ENCODE peak calls at places on chromosomes 3 and 15, in seven cellular contexts. H is DND-41, U is pancreas, F is H7, I is lower leg skin, Y is fibroblast of mammary gland, S is colonic mucosa. K is an unnamed sample.
A peak's percentile ranks its signal among the peaks of the same experiment; 100 is the strongest.

GRCh38 chr3:157938154-157938774 is 168.0 kb downstream of the SHOX2 start:
- DNase-seq in S (no peak), H (no peak), U (no peak), I (no peak), F (no peak), Y (peak; percentile 70), K (no peak)

GRCh38 chr15:82045179-82045891 is 483 bp downstream of the MEX3B start:
- DNase-seq in I (peak; percentile 91), F (peak; percentile 79), S (peak; percentile 43), H (peak; percentile 32), U (no peak), Y (peak; percentile 25), K (no peak)

GRCh38 chr3:73608805-73609641 is 15.7 kb downstream of the PDZRN3 start:
- DNase-seq in H (no peak), Y (no peak), I (no peak), F (no peak), S (no peak), U (no peak), K (no peak)

GRCh38 chr3:24683511-24684384 is 189.1 kb upstream of the THRB start:
- DNase-seq in H (no peak), U (peak; percentile 31), Y (peak; percentile 86), I (no peak), F (no peak), S (peak; percentile 24), K (peak; percentile 8)

GRCh38 chr3:162391301-162391700 is 894.7 kb downstream of the OTOL1 start:
- DNase-seq in U (no peak), S (no peak), I (no peak), F (no peak), H (no peak), Y (peak; percentile 70), K (no peak)

GRCh38 chr3:16239776-16240175 is 25.0 kb downstream of the DPH3 start:
- DNase-seq in Y (peak; percentile 85), F (no peak), H (no peak), S (no peak), U (no peak), I (no peak), K (no peak)

GRCh38 chr3:195044411-195044810 is 226.5 kb downstream of the XXYLT1 start:
- DNase-seq in H (no peak), I (peak; percentile 59), U (no peak), S (no peak), Y (no peak), F (no peak), K (no peak)

GRCh38 chr15:76840830-76841460 is 64.2 kb downstream of the SCAPER start:
- DNase-seq in H (no peak), S (no peak), F (peak; percentile 4), I (no peak), Y (peak; percentile 63), U (no peak), K (peak; percentile 34)

GRCh38 chr3:13891492-13892073 is 11.7 kb upstream of the WNT7A start:
- DNase-seq in I (peak; percentile 67), H (peak; percentile 33), F (peak; percentile 71), U (no peak), Y (no peak), S (no peak), K (peak; percentile 32)

DNA sequence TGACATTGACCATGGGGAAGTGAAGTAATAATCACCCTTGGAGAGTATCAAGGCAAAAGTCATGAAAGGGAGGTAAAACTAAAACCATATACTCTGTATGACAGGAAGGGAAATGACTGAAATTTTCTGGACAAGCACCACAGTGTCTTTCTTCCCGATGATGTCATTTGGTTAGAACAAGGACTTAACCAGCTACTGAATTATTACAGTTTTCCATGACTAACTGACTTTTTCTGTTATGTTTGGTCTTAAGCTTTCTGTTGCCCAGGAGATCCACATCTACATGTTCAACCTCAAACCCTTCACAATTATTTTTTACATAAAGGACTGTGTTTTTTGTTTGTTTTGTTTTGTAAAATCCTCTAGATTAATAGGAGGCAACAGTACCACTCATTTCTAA is 191.9 kb upstream of the IL12A start:
- DNase-seq in S (no peak), H (no peak), U (no peak), Y (peak; percentile 84), F (no peak), I (no peak), K (no peak)
- H3K4me3 ChIP-seq in S (no peak overlapping the region), H (no peak overlapping the region), U (no peak overlapping the region), Y (no peak overlapping the region), F (no peak overlapping the region), I (no peak overlapping the region), K (no peak overlapping the region)

DNA sequence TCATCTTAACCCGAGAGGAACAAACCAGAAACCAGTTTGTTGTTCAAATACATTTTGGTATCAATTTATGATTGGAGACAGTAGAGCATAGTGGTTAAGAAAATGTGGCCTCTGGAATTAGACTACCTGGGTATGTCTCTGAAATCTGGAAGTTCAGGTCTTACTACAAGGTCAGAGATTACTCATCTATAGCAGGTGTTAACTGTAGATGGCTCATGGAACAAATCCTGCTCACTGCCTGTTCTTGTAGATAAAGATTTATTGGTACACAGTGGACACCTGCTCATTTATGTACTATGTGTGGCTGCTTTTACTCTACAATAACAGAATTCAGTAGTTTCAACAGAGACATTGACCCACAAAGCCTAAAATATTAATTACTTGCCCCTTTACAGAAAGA is 413.3 kb downstream of the CNTN6 start:
- DNase-seq in F (no peak), H (no peak), S (no peak), U (no peak), I (no peak), Y (no peak), K (no peak)
- H3K4me3 ChIP-seq in F (no peak overlapping the region), H (no peak overlapping the region), S (no peak overlapping the region), U (no peak overlapping the region), I (no peak overlapping the region), Y (no peak overlapping the region), K (no peak overlapping the region)

GRCh38 chr3:185280572-185281365 is 26.9 kb upstream of the EHHADH start:
- DNase-seq in I (no peak), H (no peak), F (peak; percentile 59), Y (peak; percentile 74), U (no peak), S (no peak), K (peak; percentile 17)
- H3K4me3 ChIP-seq in I (no peak overlapping the region), H (no peak overlapping the region), F (no peak overlapping the region), Y (no peak overlapping the region), U (no peak overlapping the region), S (no peak overlapping the region), K (no peak overlapping the region)

GRCh38 chr15:42608110-42608531 is 32.7 kb downstream of the STARD9 start:
- DNase-seq in U (no peak), S (no peak), Y (no peak), H (peak; percentile 78), F (no peak), I (no peak), K (peak; percentile 95)
- H3K4me3 ChIP-seq in U (no peak overlapping the region), S (no peak overlapping the region), Y (no peak overlapping the region), H (no peak overlapping the region), F (no peak overlapping the region), I (no peak overlapping the region), K (no peak overlapping the region)

GRCh38 chr3:124584245-124584551 is 146.1 kb upstream of the UMPS start:
- DNase-seq in S (no peak), I (peak; percentile 0), F (no peak), H (no peak), U (no peak), Y (no peak), K (no peak)
- H3K4me3 ChIP-seq in S (peak overlapping the region; percentile 41), I (no peak overlapping the region), F (peak overlapping the region; percentile 62), H (no peak overlapping the region), U (peak overlapping the region; percentile 66), Y (no peak overlapping the region), K (no peak overlapping the region)